ENCODE peak calls at places on chromosomes 12 and 14, in four cellular contexts. I is mucosa of descending colon, G is uterus, M is keratinocyte. J is an unnamed sample.

GRCh38 chr12:42590324-42590934 is 883 bp upstream of the PRICKLE1 start:
- DNase-seq in I (peak; percentile 34), G (peak; percentile 43), M (no peak), J (peak; percentile 79)

GRCh38 chr12:107679346-107679745 is 6.3 kb upstream of the PWP1 start:
- DNase-seq in G (no peak), M (no peak), I (no peak), J (no peak)

GRCh38 chr14:91387135-91387849 is 30.3 kb downstream of the CCDC88C start:
- DNase-seq in M (no peak), G (no peak), I (peak; percentile 45), J (no peak)

GRCh38 chr12:114729731-114730130 is 45.8 kb upstream of the TBX3 start:
- DNase-seq in I (no peak), M (no peak), G (no peak), J (no peak)

GRCh38 chr12:131985145-131985875 is 35.6 kb downstream of the EP400 start:
- DNase-seq in G (no peak), M (no peak), I (peak; percentile 35), J (peak; percentile 42)

GRCh38 chr14:87888136-87888999 is 104.6 kb downstream of the GALC start:
- DNase-seq in I (peak; percentile 23), G (no peak), M (no peak), J (peak; percentile 92)

GRCh38 chr14:45426685-45427282 is 173.8 kb upstream of the MIS18BP1 start:
- DNase-seq in I (no peak), G (no peak), M (peak; percentile 13), J (peak; percentile 56)

GRCh38 chr14:49892301-49892635 is 614 bp upstream of the ARF6 start:
- DNase-seq in M (no peak), I (no peak), G (peak; percentile 69), J (no peak)

GRCh38 chr12:57270966-57271470 is 20.0 kb upstream of the STAC3 start:
- DNase-seq in M (no peak), G (no peak), I (no peak), J (peak; percentile 83)

GRCh38 chr12:100857418-100857817 is 62.8 kb downstream of the ANO4 start:
- DNase-seq in G (no peak), I (no peak), M (no peak), J (no peak)

GRCh38 chr12:105378821-105379400 is 48.4 kb downstream of the C12orf75 start:
- DNase-seq in M (no peak), G (no peak), I (no peak), J (peak; percentile 68)

GRCh38 chr12:71594214-71594948 is 69.3 kb downstream of the ZFC3H1 start:
- DNase-seq in G (no peak), I (no peak), M (no peak), J (no peak)

GRCh38 chr14:71702799-71703198 is 229.4 kb upstream of the RGS6 start:
- DNase-seq in G (no peak), I (no peak), M (no peak), J (no peak)

GRCh38 chr14:104938960-104939359 is 14.3 kb downstream of the PLD4 start:
- DNase-seq in G (peak; percentile 9), I (no peak), M (no peak), J (peak; percentile 17)

GRCh38 chr12:110957652-110958051 is 37.3 kb upstream of the MYL2 start:
- DNase-seq in G (no peak), I (no peak), M (no peak), J (peak; percentile 42)

GRCh38 chr14:36683083-36683724 is 21.5 kb downstream of the PAX9 start:
- DNase-seq in G (no peak), I (no peak), M (no peak), J (peak; percentile 60)

GRCh38 chr12:112971248-112971647 is 7.1 kb upstream of the OAS2 start:
- DNase-seq in M (no peak), I (no peak), G (no peak), J (no peak)

GRCh38 chr14:69363055-69363454 is 35.0 kb downstream of the ERH start:
- DNase-seq in G (no peak), I (no peak), M (no peak), J (peak; percentile 87)

GRCh38 chr12:127273621-127274020 is 993.3 kb upstream of the TMEM132C start:
- DNase-seq in I (no peak), G (no peak), M (no peak), J (no peak)

GRCh38 chr12:76762556-76762955 is 1.4 kb upstream of the ZDHHC17 start:
- DNase-seq in G (no peak), I (no peak), M (no peak), J (peak; percentile 84)

GRCh38 chr14:32366995-32367394 is 37.9 kb downstream of the AKAP6 start:
- DNase-seq in I (no peak), M (no peak), G (no peak), J (no peak)

GRCh38 chr14:37172024-37172869 is at the start of gene SLC25A21:
- DNase-seq in M (peak; percentile 26), G (peak; percentile 69), I (peak; percentile 78), J (peak; percentile 92)

GRCh38 chr12:80282761-80283160 is 161.3 kb upstream of the PTPRQ start:
- DNase-seq in G (no peak), I (no peak), M (no peak), J (no peak)

GRCh38 chr12:694734-695503 is 31.7 kb upstream of the NINJ2 start:
- DNase-seq in I (no peak), G (no peak), M (no peak), J (no peak)

GRCh38 chr14:97206948-97207347 is 409.8 kb downstream of the VRK1 start:
- DNase-seq in I (no peak), G (no peak), M (no peak), J (no peak)

GRCh38 chr14:75711796-75712211 is 50.8 kb downstream of the TTLL5 start:
- DNase-seq in G (peak; percentile 43), I (peak; percentile 35), M (peak; percentile 71), J (peak; percentile 86)

GRCh38 chr14:61326847-61327246 is 5.5 kb downstream of the PRKCH start:
- DNase-seq in M (no peak), G (peak; percentile 80), I (no peak), J (peak; percentile 68)

GRCh38 chr12:50400104-50400637 is 514 bp upstream of the LARP4 start:
- DNase-seq in I (no peak), M (no peak), G (no peak), J (no peak)

GRCh38 chr12:26798669-26799068 is 34.3 kb downstream of the ITPR2 start:
- DNase-seq in I (no peak), M (no peak), G (no peak), J (no peak)

GRCh38 chr14:50804181-50804721 is 26.7 kb downstream of the NIN start:
- DNase-seq in I (no peak), M (no peak), G (no peak), J (no peak)

GRCh38 chr14:76811561-76811960 is 1.1 kb downstream of the ANGEL1 start:
- DNase-seq in I (no peak), M (no peak), G (no peak), J (no peak)

GRCh38 chr12:29537292-29537691 is 39.8 kb upstream of the OVCH1 start:
- DNase-seq in G (no peak), M (no peak), I (no peak), J (no peak)

GRCh38 chr14:38951451-38951850 is 151.6 kb downstream of the SEC23A start:
- DNase-seq in M (no peak), I (no peak), G (no peak), J (no peak)

GRCh38 chr14:35247777-35248475 is 44.3 kb upstream of the PSMA6 start:
- DNase-seq in I (no peak), G (no peak), M (no peak), J (no peak)

GRCh38 chr14:52840916-52841315 is 49.5 kb upstream of the GNPNAT1 start:
- DNase-seq in I (no peak), M (no peak), G (no peak), J (no peak)

GRCh38 chr14:60090864-60091519 is 731 bp upstream of the PCNX4 start:
- DNase-seq in G (peak; percentile 66), I (peak; percentile 56), M (no peak), J (peak; percentile 54)

GRCh38 chr14:93978735-93979134 is 2.4 kb upstream of the ASB2 start:
- DNase-seq in M (no peak), I (no peak), G (no peak), J (no peak)
- H3K4me1 ChIP-seq in M (no peaks in the 10 kb centered on the region), I (no peaks in the 10 kb centered on the region), G (peaks cover 7% of the 10 kb centered on the region), J (peaks cover under 1% of the 10 kb centered on the region)

DNA sequence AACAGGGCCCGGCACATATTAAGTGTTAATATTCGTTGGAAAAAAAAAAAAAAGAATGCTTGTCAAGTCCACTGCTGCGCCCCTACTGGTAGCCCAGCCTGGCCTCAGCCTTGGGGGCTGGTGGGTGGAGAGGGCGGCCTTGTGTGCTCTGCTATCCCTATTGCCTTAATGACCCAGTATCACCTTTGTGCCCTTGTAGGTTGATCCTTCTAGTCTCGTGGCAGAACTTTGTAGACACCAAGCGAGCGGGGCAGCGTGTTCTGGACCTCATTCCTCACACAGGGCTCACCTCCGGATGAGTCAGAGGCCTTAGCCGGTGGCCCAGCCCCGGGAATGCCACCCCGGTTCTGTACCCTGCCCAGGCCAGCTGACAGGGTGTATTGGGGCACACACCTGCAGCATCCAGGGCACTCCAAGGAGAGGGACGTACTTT is 1.8 kb upstream of the RCOR1 start:
- DNase-seq in M (no peak), I (peak; percentile 53), G (peak; percentile 48), J (peak; percentile 90)
- TF ChIP-seq CTCF in M (peak; percentile 11), I (no peak), G (peak; percentile 42), J (peak; percentile 85)

DNA sequence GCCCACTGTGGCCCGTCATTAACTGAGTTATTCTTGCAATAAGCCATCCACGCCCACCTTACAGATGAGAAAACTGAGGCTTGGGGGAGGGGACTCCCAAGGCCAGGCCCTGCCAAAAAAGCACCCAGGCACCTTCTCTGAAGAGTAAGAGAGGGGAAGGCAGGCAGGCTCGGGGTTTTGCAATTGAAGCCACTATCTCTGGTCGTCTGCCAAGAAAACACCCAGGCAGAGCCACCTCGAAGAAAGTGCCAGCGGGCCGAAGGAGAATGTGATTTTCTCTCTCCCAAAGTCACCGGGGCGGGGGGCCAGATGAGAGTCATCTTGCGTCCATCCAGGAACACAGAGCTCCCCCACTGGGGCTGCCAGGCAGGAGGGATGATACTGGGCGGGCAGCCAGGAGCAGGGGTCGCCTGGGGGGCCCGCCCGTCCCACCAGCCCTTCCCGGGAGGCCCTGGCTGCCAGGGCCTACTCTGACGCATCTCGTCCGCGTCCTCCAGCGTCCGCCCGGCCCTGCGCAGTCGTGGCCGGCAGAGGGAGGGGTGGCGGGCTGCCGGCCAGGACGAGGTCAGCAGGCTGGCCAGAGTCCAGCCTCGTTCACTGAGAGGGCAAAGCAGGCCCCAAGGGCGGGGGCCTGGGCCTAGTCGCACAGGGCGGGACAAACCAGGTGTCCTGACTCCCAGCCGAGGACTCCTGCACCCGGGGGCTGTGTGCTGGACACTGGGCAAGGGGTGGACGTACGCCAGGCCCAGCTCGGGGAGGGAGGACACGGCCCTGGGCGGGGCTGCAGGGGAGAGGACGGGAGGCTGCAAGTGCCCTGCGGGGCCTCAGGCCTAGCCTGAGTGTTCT is 74.4 kb downstream of the RFLNA start:
- DNase-seq in G (peak; percentile 92), M (no peak), I (peak; percentile 87), J (no peak)
- H3K4me1 ChIP-seq in G (peaks cover 24% of the 10 kb centered on the region), M (peaks cover 6% of the 10 kb centered on the region), I (peaks cover 34% of the 10 kb centered on the region), J (no peaks in the 10 kb centered on the region)

GRCh38 chr14:42111355-42111754 is 504.7 kb downstream of the LRFN5 start:
- DNase-seq in M (no peak), I (no peak), G (no peak), J (no peak)

GRCh38 chr14:42112108-42112507 is 505.4 kb downstream of the LRFN5 start:
- DNase-seq in M (no peak), G (no peak), I (no peak), J (no peak)

GRCh38 chr14:42113358-42114070 is 506.8 kb downstream of the LRFN5 start:
- DNase-seq in I (no peak), M (no peak), G (no peak), J (no peak)

GRCh38 chr14:42110167-42110566 is 503.5 kb downstream of the LRFN5 start:
- DNase-seq in I (no peak), M (no peak), G (no peak), J (peak; percentile 53)
- TF ChIP-seq CTCF in I (no peak), M (peak; percentile 73), G (no peak), J (peak; percentile 81)

GRCh38 chr12:12011880-12012260 is 58.9 kb upstream of the BCL2L14 start:
- DNase-seq in M (no peak), G (no peak), I (no peak), J (no peak)
- H3K4me1 ChIP-seq in M (peaks cover 25% of the 10 kb centered on the region), G (no peaks in the 10 kb centered on the region), I (peaks cover 5% of the 10 kb centered on the region), J (peaks cover 4% of the 10 kb centered on the region)

J was measured in endodermal cell.